ENCODE peak calls at places on chromosomes 4 and X, in eight cellular contexts. H is H1, A is ovary, Q is left ventricle myocardium inferior, S is tibial artery, V is BE2C, O is transverse colon, R is stomach. M is an unnamed sample. For H3K4me1, the result is how much of the 10 kb centered on the place peaks cover.

GRCh38 chr4:98528882-98529281 is 129.5 kb downstream of the TSPAN5 start:
- DNase-seq in H (no peak), A (no peak), Q (no peak), S (no peak), V (no peak), O (no peak), R (no peak), M (no peak)

GRCh38 chrX:65196758-65197371 is 220.6 kb upstream of the ZC4H2 start:
- DNase-seq in H (peak), A (no peak), Q (no peak), S (no peak), V (peak), O (peak), R (peak), M (peak)

GRCh38 chr4:117010695-117011094 is 74.7 kb downstream of the TRAM1L1 start:
- DNase-seq in H (no peak), A (no peak), Q (no peak), S (no peak), V (no peak), O (no peak), R (no peak), M (no peak)

GRCh38 chrX:153593811-153594500 is 5.0 kb downstream of the CCNQ start:
- DNase-seq in H (no peak), A (no peak), Q (no peak), S (no peak), V (no peak), O (no peak), R (no peak), M (no peak)

GRCh38 chr4:25051534-25051933 is 20.8 kb upstream of the LGI2 start:
- DNase-seq in H (no peak), A (no peak), Q (no peak), S (no peak), V (no peak), O (no peak), R (no peak), M (no peak)

GRCh38 chr4:16443504-16444088 is 217.3 kb upstream of the TAPT1 start:
- DNase-seq in H (no peak), A (no peak), Q (no peak), S (no peak), V (no peak), O (no peak), R (no peak), M (peak)

GRCh38 chr4:141676087-141676486 is 39.7 kb downstream of the IL15 start:
- DNase-seq in H (no peak), A (no peak), Q (no peak), S (no peak), V (no peak), O (no peak), R (no peak), M (peak)

GRCh38 chrX:130174051-130174704 is 2.4 kb downstream of the RAB33A start:
- DNase-seq in H (no peak), A (peak), Q (peak), S (peak), V (peak), O (no peak), R (no peak), M (no peak)

GRCh38 chrX:11929476-11929875 is 171.4 kb downstream of the MSL3 start:
- DNase-seq in H (no peak), A (no peak), Q (no peak), S (no peak), V (no peak), O (no peak), R (no peak), M (no peak)

GRCh38 chr4:152896819-152897218 is 39.3 kb upstream of the FHDC1 start:
- DNase-seq in H (no peak), A (no peak), Q (no peak), S (no peak), V (no peak), O (no peak), R (no peak), M (no peak)

GRCh38 chrX:139423186-139423585 is 107.4 kb upstream of the F9 start:
- DNase-seq in H (no peak), A (no peak), Q (no peak), S (peak), V (no peak), O (no peak), R (no peak), M (no peak)

GRCh38 chrX:19747672-19748610 is 139.5 kb downstream of the SH3KBP1 start:
- DNase-seq in H (no peak), A (no peak), Q (peak), S (no peak), V (no peak), O (peak), R (no peak), M (peak)

GRCh38 chr4:40448875-40449274 is 113.7 kb downstream of the CHRNA9 start:
- DNase-seq in H (no peak), A (no peak), Q (no peak), S (no peak), V (no peak), O (peak), R (peak), M (peak)

GRCh38 chr4:142815834-142816233 is 30.3 kb downstream of the INPP4B start:
- DNase-seq in H (no peak), A (no peak), Q (no peak), S (no peak), V (no peak), O (no peak), R (no peak), M (no peak)

GRCh38 chr4:89755210-89755609 is 81.8 kb downstream of the SNCA start:
- DNase-seq in H (no peak), A (no peak), Q (no peak), S (no peak), V (no peak), O (no peak), R (no peak), M (no peak)

GRCh38 chr4:78137538-78137937 is 80.4 kb downstream of the FRAS1 start:
- DNase-seq in H (no peak), A (no peak), Q (no peak), S (no peak), V (no peak), O (no peak), R (no peak), M (no peak)

GRCh38 chr4:51909236-51909703 is 66.3 kb downstream of the DCUN1D4 start:
- DNase-seq in H (no peak), A (no peak), Q (no peak), S (no peak), V (no peak), O (peak), R (peak), M (peak)

GRCh38 chr4:108861339-108861738 is 98.5 kb upstream of the ETNPPL start:
- DNase-seq in H (peak), A (no peak), Q (no peak), S (no peak), V (no peak), O (no peak), R (no peak), M (peak)

GRCh38 chr4:86271057-86271456 is 88.8 kb downstream of the MAPK10 start:
- DNase-seq in H (no peak), A (no peak), Q (no peak), S (no peak), V (no peak), O (no peak), R (no peak), M (no peak)

GRCh38 chrX:95382799-95383198 is 1301.8 kb upstream of the DIAPH2 start:
- DNase-seq in H (no peak), A (no peak), Q (no peak), S (no peak), V (no peak), O (no peak), R (no peak), M (no peak)

GRCh38 chr4:86816463-86817107 is 32.6 kb downstream of the SLC10A6 start:
- DNase-seq in H (no peak), A (peak), Q (peak), S (peak), V (no peak), O (no peak), R (no peak), M (no peak)

GRCh38 chrX:118181030-118181429 is 64.4 kb upstream of the KLHL13 start:
- DNase-seq in H (no peak), A (no peak), Q (no peak), S (no peak), V (no peak), O (no peak), R (no peak), M (no peak)

GRCh38 chrX:138709886-138710285 is 1.6 kb downstream of the FGF13 start:
- DNase-seq in H (no peak), A (no peak), Q (no peak), S (no peak), V (no peak), O (no peak), R (no peak), M (no peak)

GRCh38 chr4:113292371-113293042 is 243.1 kb downstream of the ANK2 start:
- DNase-seq in H (peak), A (peak), Q (peak), S (peak), V (no peak), O (peak), R (no peak), M (peak)

DNA sequence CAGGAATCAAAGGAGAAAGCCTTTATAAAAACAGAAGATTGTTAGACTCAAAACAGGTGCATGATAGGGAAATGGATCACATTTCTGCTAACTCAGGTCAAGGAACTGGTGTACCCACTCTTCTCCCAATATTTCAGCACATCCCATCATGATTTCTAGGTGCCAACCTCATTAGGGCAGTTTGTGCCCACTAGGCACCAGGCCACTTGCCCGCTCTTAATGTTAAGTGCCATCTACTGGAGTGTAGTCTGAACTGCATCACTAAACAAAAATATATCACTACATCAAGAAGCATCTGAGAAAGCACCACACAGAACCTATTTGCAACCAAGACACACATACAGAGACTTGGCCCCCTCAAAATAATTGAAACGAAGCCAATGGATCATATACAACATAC is 140.4 kb upstream of the GRID2 start:
- DNase-seq in H (no peak), A (no peak), Q (no peak), S (no peak), V (no peak), O (no peak), R (no peak), M (no peak)
- TF ChIP-seq CTCF in H (peak), A (no peak), Q (no peak), S (no peak), V (peak), O (no peak), R (no peak), M (no peak)

DNA sequence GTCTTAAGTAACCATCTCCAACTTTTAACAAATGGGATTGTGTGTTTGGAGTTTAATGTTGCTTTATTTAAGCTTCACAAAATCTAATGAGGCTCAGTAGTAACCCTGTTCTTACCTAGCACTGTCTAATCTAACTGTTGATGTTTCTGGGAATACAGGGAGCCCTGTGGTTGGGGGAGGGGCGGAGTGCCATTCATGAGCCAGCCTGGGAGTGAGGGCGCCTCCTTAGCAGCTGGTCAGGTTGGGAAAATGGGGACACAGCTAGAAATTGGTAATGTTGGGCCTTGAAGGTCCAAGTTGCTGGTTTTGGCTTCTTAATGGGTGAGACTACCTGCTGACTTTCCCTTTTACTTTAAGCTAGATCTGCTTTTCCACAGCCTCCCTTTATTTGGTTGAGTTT is 22.9 kb upstream of the TADA2B start:
- DNase-seq in H (no peak), A (no peak), Q (no peak), S (no peak), V (no peak), O (no peak), R (no peak), M (no peak)
- H3K4me1 ChIP-seq in H (under half), A (under half), Q (under half), S (under half), V (under half), O (under half), R (under half), M (under half)

GRCh38 chrX:48942895-48943294 is 14.5 kb downstream of the OTUD5 start:
- DNase-seq in H (no peak), A (no peak), Q (no peak), S (no peak), V (no peak), O (no peak), R (no peak), M (no peak)
- H3K4me3 ChIP-seq in H (no peak), A (no peak), Q (no peak), S (no peak), V (no peak), O (no peak), R (no peak), M (no peak)

GRCh38 chr4:169682360-169683047 is 62.1 kb downstream of the CLCN3 start:
- DNase-seq in H (no peak), A (no peak), Q (no peak), S (no peak), V (no peak), O (no peak), R (no peak), M (no peak)
- TF ChIP-seq CTCF in H (no peak), A (no peak), Q (no peak), S (no peak), V (no peak), O (no peak), R (no peak), M (no peak)

DNA sequence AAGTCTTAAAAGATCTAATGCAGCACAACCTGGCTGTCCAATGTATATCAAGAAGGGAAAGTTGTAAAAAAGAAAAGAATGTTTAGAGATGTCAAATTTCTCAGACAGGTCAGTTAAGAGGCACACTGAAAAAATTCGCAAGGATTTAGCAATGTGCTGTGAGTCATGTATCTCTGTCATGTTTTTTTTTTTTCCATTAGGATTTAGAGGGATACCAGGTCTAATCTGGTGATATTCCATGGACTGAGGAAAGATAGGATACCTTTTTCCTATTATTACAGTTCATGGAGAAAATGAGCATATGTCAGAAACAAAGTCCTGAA is 815.4 kb upstream of the PCDH10 start:
- DNase-seq in H (no peak), A (no peak), Q (no peak), S (no peak), V (no peak), O (no peak), R (no peak), M (no peak)
- H3K4me1 ChIP-seq in H (under half), A (under half), Q (under half), S (under half), V (under half), O (under half), R (under half), M (under half)

GRCh38 chrX:72254835-72255234 is 16.0 kb upstream of the ERCC6L start:
- DNase-seq in H (peak), A (no peak), Q (no peak), S (no peak), V (no peak), O (no peak), R (no peak), M (no peak)
- H3K4me3 ChIP-seq in H (no peak), A (no peak), Q (no peak), S (no peak), V (no peak), O (no peak), R (no peak), M (no peak)

M was measured in mucosa of descending colon.